ENCODE peak calls at places on chromosomes 2 and 18, in four cellular contexts. H is left cardiac atrium, S is GF-D8, A is mucosa of descending colon. F is an unnamed sample.

GRCh38 chr2:186554450-186554849 is 35.4 kb upstream of the ITGAV start:
- DNase-seq in H (no peak), S (no peak), A (no peak), F (no peak)

GRCh38 chr2:235492850-235493344 is 946 bp upstream of the AGAP1 start:
- DNase-seq in S (no peak), H (peak), A (no peak), F (no peak)

GRCh38 chr2:70974592-70974991 is 3.8 kb upstream of the ANKRD53 start:
- DNase-seq in H (no peak), S (no peak), A (no peak), F (peak)

GRCh38 chr2:37168217-37168981 is 11.6 kb upstream of the EIF2AK2 start:
- DNase-seq in A (no peak), H (no peak), S (peak), F (no peak)

GRCh38 chr18:58861353-58861752 is 3.3 kb upstream of the ZNF532 start:
- DNase-seq in S (no peak), A (no peak), H (no peak), F (no peak)

GRCh38 chr2:237322564-237322963 is 91.4 kb downstream of the COL6A3 start:
- DNase-seq in A (no peak), S (no peak), H (no peak), F (peak)

GRCh38 chr2:204655626-204656025 is 110.4 kb downstream of the PARD3B start:
- DNase-seq in S (no peak), A (no peak), H (no peak), F (no peak)

GRCh38 chr18:30103881-30104280 is 938.7 kb downstream of the DSC3 start:
- DNase-seq in S (no peak), H (no peak), A (no peak), F (no peak)

GRCh38 chr2:109702250-109702985 is 88.3 kb downstream of the SOWAHC start:
- DNase-seq in H (no peak), A (no peak), S (no peak), F (no peak)

GRCh38 chr18:79353238-79353637 is 42.5 kb upstream of the NFATC1 start:
- DNase-seq in A (no peak), H (no peak), S (no peak), F (no peak)

GRCh38 chr2:42105330-42106256 is 57.8 kb downstream of the PKDCC start:
- DNase-seq in H (peak), S (peak), A (peak), F (no peak)

GRCh38 chr18:2180586-2180985 is 390.7 kb downstream of the METTL4 start:
- DNase-seq in A (no peak), S (peak), H (no peak), F (no peak)

F was measured in right atrium auricular region.